ENCODE peak calls at places on chromosomes 16 and 17, in six cellular contexts. Q is stomach, P is SK-N-SH, U is upper lobe of left lung, T is H1, L is transverse colon. C is an unnamed sample.

GRCh38 chr17:57935833-57936807 is 19.1 kb downstream of the CUEDC1 start:
- DNase-seq in Q (no peak), P (peak), U (no peak), T (no peak), L (peak), C (peak)

GRCh38 chr17:50533720-50534148 is 1.2 kb downstream of the EPN3 start:
- DNase-seq in Q (peak), P (peak), U (no peak), T (no peak), L (peak), C (no peak)

GRCh38 chr17:34163681-34164080 is 91.4 kb upstream of the CCL2 start:
- DNase-seq in Q (no peak), P (peak), U (no peak), T (no peak), L (no peak), C (no peak)

GRCh38 chr16:10824111-10824893 is 5.7 kb upstream of the TVP23A start:
- DNase-seq in Q (peak), P (no peak), U (peak), T (no peak), L (peak), C (no peak)

GRCh38 chr16:12340151-12340733 is 363.7 kb downstream of the SNX29 start:
- DNase-seq in Q (peak), P (no peak), U (no peak), T (no peak), L (peak), C (no peak)

GRCh38 chr16:22186517-22186916 is 19.6 kb upstream of the EEF2K start:
- DNase-seq in Q (no peak), P (no peak), U (no peak), T (no peak), L (no peak), C (no peak)

GRCh38 chr16:2586241-2586640 is 48.4 kb downstream of the PDPK1 start:
- DNase-seq in Q (no peak), P (peak), U (no peak), T (no peak), L (no peak), C (no peak)

GRCh38 chr16:74438492-74438979 is 17.3 kb upstream of the CLEC18B start:
- DNase-seq in Q (no peak), P (no peak), U (no peak), T (no peak), L (no peak), C (no peak)

GRCh38 chr17:45086346-45086745 is 25.2 kb downstream of the NMT1 start:
- DNase-seq in Q (no peak), P (no peak), U (no peak), T (no peak), L (no peak), C (no peak)

GRCh38 chr17:49022391-49022941 is 25.3 kb downstream of the IGF2BP1 start:
- DNase-seq in Q (no peak), P (no peak), U (no peak), T (peak), L (no peak), C (no peak)
- TF ChIP-seq EP300 in Q (no peak), P (no peak), U (no peak), T (peak), L (no peak), C (no peak)

GRCh38 chr17:81464586-81464985 is 48.0 kb downstream of the ACTG1 start:
- DNase-seq in Q (no peak), P (peak), U (no peak), T (no peak), L (no peak), C (no peak)

GRCh38 chr17:81465912-81466311 is 46.7 kb downstream of the ACTG1 start:
- DNase-seq in Q (no peak), P (no peak), U (no peak), T (no peak), L (no peak), C (no peak)

GRCh38 chr17:81468111-81468764 is 44.4 kb downstream of the ACTG1 start:
- DNase-seq in Q (no peak), P (no peak), U (no peak), T (no peak), L (no peak), C (no peak)

GRCh38 chr17:81468765-81469121 is 43.9 kb downstream of the ACTG1 start:
- DNase-seq in Q (no peak), P (no peak), U (no peak), T (no peak), L (no peak), C (no peak)

DNA sequence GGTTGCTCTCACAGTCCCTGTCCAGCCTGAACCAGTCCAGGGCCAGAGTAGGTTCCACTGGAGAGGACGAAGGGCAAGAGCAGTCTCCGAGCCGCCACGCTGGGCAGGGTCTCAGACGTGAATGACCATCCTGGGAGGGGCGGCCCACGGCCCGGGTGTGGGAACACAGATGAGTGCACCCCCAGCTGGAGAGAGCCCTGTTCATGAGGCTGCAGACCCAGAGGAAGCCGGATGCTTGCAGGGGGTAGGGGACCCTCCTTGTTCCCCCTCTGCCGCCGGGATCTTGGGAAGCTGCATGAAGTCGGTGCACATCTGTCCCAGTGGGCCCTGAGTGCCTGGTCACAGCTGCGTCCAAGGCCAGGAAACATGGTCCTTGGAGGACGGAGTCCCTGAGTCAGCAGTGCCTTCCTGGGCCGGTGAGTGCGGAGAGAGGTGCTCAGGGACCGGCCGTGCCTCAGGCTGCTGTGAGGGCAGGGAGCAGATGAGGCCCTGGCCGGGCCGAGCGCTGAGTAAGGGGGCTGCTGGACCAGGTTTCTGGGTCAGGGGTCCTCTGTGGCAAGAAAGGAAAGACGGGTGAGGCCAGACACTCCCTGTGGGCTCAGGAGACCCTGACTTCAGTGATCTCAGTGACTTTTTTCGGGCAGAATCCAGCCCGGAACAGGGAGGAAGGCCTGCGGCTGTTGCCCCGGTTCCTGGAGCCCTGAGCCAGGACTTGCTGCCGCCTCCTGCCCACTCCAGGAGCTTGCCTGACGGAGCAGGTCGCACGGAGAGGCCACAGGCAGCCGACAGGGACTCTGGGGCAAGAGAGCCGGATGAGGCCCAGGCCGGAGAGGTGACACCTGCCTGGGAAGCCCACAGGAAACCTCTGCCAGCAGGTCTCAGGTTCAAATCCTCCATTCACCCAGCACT is 45.8 kb downstream of the ACTG1 start:
- DNase-seq in Q (no peak), P (no peak), U (no peak), T (no peak), L (no peak), C (no peak)
- TF ChIP-seq POLR2AphosphoS5 in Q (no peak), P (no peak), U (no peak), T (no peak), L (no peak), C (no peak)

DNA sequence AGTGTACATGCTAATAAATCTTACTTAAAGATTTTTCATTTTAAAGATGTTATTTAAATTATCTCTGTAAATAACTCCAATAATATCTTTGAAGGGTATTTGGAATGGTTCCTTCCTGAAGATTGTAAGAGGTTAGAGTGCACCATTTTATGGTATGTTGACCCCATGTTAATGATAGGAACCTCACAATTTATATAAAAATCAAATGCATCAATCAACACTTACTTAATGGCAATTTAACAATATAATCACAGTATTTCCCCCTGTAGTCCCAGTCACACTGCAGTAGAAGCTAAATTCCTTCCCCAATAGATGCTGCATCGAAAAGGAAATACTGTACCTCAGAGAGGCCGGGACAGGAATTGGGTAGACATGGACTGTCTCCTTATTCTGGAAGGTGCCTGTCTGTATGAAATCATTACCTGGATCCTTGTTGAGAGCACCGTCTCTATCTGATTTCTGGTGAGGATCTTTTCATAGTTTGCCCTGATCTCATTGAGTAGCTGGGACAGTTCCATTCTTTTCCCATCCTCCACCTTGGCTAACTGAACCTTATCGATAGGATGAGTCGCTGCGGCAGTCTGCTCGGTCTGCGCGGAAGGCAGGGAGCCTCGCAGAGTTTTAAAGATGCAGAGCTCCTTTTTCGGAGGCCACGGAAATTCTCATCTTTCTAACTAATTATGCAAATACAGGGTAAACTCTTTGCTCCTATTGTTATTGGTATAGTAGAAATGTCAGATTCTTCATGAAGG is at the start of gene KRT222:
- DNase-seq in Q (no peak), P (no peak), U (no peak), T (no peak), L (no peak), C (no peak)
- H3K4me3 ChIP-seq in Q (peak), P (no peak), U (no peak), T (peak), L (no peak), C (peak)

DNA sequence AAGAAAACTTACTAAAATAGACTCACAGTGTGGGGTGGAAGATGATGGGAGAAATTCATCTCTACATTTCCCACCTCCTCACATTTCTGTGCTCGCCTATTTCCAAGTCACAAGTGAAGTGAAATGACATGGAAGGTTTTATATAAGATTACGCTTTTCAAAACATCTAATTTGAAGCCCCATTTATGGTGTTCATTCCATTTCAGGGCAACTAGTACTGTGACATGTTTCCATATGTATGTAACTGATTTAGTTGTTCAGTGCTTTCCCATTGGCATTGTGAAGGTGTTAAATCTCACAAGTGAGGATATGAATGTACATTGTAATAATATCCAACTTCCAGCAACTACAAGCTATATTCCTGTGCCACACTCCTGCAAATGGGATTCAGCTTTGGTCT is 1174.8 kb downstream of the CDH11 start:
- DNase-seq in Q (no peak), P (no peak), U (no peak), T (no peak), L (no peak), C (no peak)
- TF ChIP-seq EP300 in Q (no peak), P (no peak), U (no peak), T (no peak), L (no peak), C (no peak)

GRCh38 chr16:75648265-75649076 is 898 bp downstream of the TERF2IP start:
- DNase-seq in Q (peak), P (peak), U (peak), T (no peak), L (peak), C (peak)

GRCh38 chr16:75647138-75647491 is 350 bp downstream of the KARS1 start:
- DNase-seq in Q (no peak), P (no peak), U (no peak), T (no peak), L (no peak), C (no peak)

GRCh38 chr16:75644240-75645012 is 3.0 kb downstream of the KARS1 start:
- DNase-seq in Q (no peak), P (no peak), U (no peak), T (no peak), L (no peak), C (no peak)

GRCh38 chr16:75647492-75648264 is at the start of the genes KARS1 and TERF2IP:
- DNase-seq in Q (peak), P (peak), U (peak), T (peak), L (peak), C (peak)
- TF ChIP-seq POLR2AphosphoS5 in Q (peak), P (peak), U (peak), T (peak), L (peak), C (peak)

C was measured in suprapubic skin.